ENCODE peak calls at places on chromosomes 7 and 10, in five cellular contexts. One of them, this sample, is unnamed.

GRCh38 chr10:100346765-100347567 is at the start of gene SCD:
- DNase-seq in heart right ventricle: peak; percentile 69
- DNase-seq in CD8-positive, alpha-beta T cell: peak; percentile 46
- DNase-seq in lower lobe of right lung: peak; percentile 93
- DNase-seq in H1: peak; percentile 86
- DNase-seq in this sample: peak; percentile 91

GRCh38 chr10:60798031-60798430 is 19.8 kb downstream of the CDK1 start:
- DNase-seq in heart right ventricle: no peak
- DNase-seq in CD8-positive, alpha-beta T cell: no peak
- DNase-seq in lower lobe of right lung: no peak
- DNase-seq in H1: no peak
- DNase-seq in this sample: no peak

GRCh38 chr7:152989889-152990380 is 230.4 kb downstream of the ACTR3B start:
- DNase-seq in CD8-positive, alpha-beta T cell: no peak
- DNase-seq in heart right ventricle: no peak
- DNase-seq in H1: no peak
- DNase-seq in lower lobe of right lung: no peak
- DNase-seq in this sample: no peak

GRCh38 chr7:132398253-132398913 is 177.9 kb downstream of the PLXNA4 start:
- DNase-seq in H1: no peak
- DNase-seq in CD8-positive, alpha-beta T cell: no peak
- DNase-seq in heart right ventricle: no peak
- DNase-seq in lower lobe of right lung: no peak
- DNase-seq in this sample: no peak

GRCh38 chr10:16644146-16644545 is 122.5 kb upstream of the C1QL3 start:
- DNase-seq in heart right ventricle: no peak
- DNase-seq in H1: no peak
- DNase-seq in CD8-positive, alpha-beta T cell: no peak
- DNase-seq in lower lobe of right lung: no peak
- DNase-seq in this sample: peak; percentile 20

GRCh38 chr10:73591935-73592699 is 975 bp upstream of the USP54 start:
- DNase-seq in lower lobe of right lung: peak; percentile 63
- DNase-seq in heart right ventricle: no peak
- DNase-seq in H1: no peak
- DNase-seq in CD8-positive, alpha-beta T cell: no peak
- DNase-seq in this sample: no peak

GRCh38 chr7:123661765-123662164 is 6.1 kb downstream of the LMOD2 start:
- DNase-seq in CD8-positive, alpha-beta T cell: no peak
- DNase-seq in H1: no peak
- DNase-seq in heart right ventricle: no peak
- DNase-seq in lower lobe of right lung: no peak
- DNase-seq in this sample: no peak

GRCh38 chr7:35680403-35681013 is 14.4 kb downstream of the HERPUD2 start:
- DNase-seq in H1: no peak
- DNase-seq in lower lobe of right lung: no peak
- DNase-seq in CD8-positive, alpha-beta T cell: no peak
- DNase-seq in heart right ventricle: no peak
- DNase-seq in this sample: no peak

GRCh38 chr10:58512470-58513188 is at the start of gene BICC1:
- DNase-seq in lower lobe of right lung: no peak
- DNase-seq in H1: no peak
- DNase-seq in CD8-positive, alpha-beta T cell: no peak
- DNase-seq in heart right ventricle: peak; percentile 61
- DNase-seq in this sample: no peak

GRCh38 chr10:58513189-58514101 is 773 bp downstream of the BICC1 start:
- DNase-seq in H1: peak; percentile 68
- DNase-seq in CD8-positive, alpha-beta T cell: no peak
- DNase-seq in heart right ventricle: peak; percentile 50
- DNase-seq in lower lobe of right lung: peak; percentile 47
- DNase-seq in this sample: peak; percentile 73

GRCh38 chr10:58514102-58514472 is 1.4 kb downstream of the BICC1 start:
- DNase-seq in heart right ventricle: no peak
- DNase-seq in lower lobe of right lung: no peak
- DNase-seq in CD8-positive, alpha-beta T cell: no peak
- DNase-seq in H1: no peak
- DNase-seq in this sample: no peak

GRCh38 chr10:58515296-58515956 is 2.8 kb downstream of the BICC1 start:
- DNase-seq in CD8-positive, alpha-beta T cell: no peak
- DNase-seq in lower lobe of right lung: no peak
- DNase-seq in H1: no peak
- DNase-seq in heart right ventricle: no peak
- DNase-seq in this sample: no peak

DNA sequence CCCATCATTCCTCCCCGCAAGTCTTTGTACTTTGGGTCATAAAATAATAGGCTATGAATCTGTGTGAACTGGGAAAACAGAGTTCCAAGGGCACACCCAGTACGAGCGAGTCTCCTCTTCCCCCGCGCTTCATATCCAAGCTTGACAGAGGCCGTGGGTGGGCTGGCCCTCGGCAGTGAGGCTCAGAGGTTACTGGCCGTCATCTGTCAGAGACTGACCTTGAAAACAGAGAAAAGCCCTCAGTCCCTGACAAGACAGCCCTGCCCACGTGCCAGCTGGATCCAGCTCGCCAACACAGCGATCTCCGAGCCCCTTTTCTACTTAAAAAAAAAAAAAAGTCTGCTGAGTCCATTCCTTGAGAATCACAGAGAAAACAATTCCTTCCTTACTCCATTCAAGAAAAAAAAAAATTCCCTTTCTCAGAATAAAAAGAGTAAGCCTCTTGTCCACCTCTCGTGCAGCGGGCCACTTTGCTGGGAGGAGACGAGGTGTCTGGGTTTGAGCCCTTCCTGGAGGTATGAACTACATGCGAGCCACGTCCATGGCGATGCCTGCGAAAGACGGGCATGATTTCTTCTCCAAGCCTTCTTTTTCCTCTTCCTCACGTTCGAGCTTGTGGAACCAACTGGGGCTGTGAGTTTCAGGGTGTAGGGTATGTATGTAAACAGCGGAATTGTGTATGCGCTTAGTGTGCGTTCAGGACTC is 755 bp upstream of the BICC1 start:
- DNase-seq in lower lobe of right lung: no peak
- DNase-seq in CD8-positive, alpha-beta T cell: no peak
- DNase-seq in H1: peak; percentile 49
- DNase-seq in heart right ventricle: peak; percentile 18
- DNase-seq in this sample: no peak
- H3K4me3 ChIP-seq in lower lobe of right lung: peak overlapping the region; percentile 46
- H3K4me3 ChIP-seq in CD8-positive, alpha-beta T cell: no peak overlapping the region
- H3K4me3 ChIP-seq in H1: peak overlapping the region; percentile 51
- H3K4me3 ChIP-seq in heart right ventricle: peak overlapping the region; percentile 63
- H3K4me3 ChIP-seq in this sample: peak overlapping the region; percentile 86

GRCh38 chr7:1758859-1759521 is 88.9 kb downstream of the ELFN1 start:
- DNase-seq in CD8-positive, alpha-beta T cell: no peak
- DNase-seq in lower lobe of right lung: peak; percentile 35
- DNase-seq in heart right ventricle: peak; percentile 72
- DNase-seq in H1: peak; percentile 50
- DNase-seq in this sample: no peak

GRCh38 chr7:1755783-1756626 is 85.9 kb downstream of the ELFN1 start:
- DNase-seq in lower lobe of right lung: no peak
- DNase-seq in heart right ventricle: no peak
- DNase-seq in H1: peak; percentile 51
- DNase-seq in CD8-positive, alpha-beta T cell: no peak
- DNase-seq in this sample: no peak

GRCh38 chr7:1761097-1761496 is 91.0 kb downstream of the ELFN1 start:
- DNase-seq in H1: no peak
- DNase-seq in lower lobe of right lung: no peak
- DNase-seq in CD8-positive, alpha-beta T cell: no peak
- DNase-seq in heart right ventricle: no peak
- DNase-seq in this sample: no peak

GRCh38 chr7:1757601-1758000 is 87.5 kb downstream of the ELFN1 start:
- DNase-seq in heart right ventricle: no peak
- DNase-seq in H1: no peak
- DNase-seq in CD8-positive, alpha-beta T cell: no peak
- DNase-seq in lower lobe of right lung: no peak
- DNase-seq in this sample: no peak

DNA sequence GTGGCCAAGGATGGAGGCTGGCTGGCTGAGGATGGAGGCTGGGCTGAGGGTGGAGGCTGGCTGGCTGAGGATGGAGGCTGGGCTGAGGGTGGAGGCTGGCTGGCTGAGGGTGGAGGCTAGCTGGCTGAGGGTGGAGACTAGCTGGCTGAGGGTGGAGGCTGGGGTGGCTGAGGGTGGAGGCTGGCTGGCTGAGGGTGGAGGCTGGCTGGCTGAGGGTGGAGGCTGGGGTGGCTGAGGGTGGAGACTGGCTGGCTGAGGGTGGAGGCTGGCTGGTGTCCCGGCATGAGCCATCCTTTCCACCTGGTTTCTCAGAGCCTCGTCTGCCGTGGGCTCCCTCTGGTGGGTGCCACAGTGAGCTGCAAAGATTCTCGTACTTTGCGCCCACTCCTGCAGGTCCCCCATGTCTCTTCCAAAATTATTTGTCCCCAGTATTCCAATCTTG is 88.4 kb downstream of the ELFN1 start:
- DNase-seq in H1: no peak
- DNase-seq in lower lobe of right lung: peak; percentile 46
- DNase-seq in CD8-positive, alpha-beta T cell: no peak
- DNase-seq in heart right ventricle: peak; percentile 56
- DNase-seq in this sample: peak; percentile 6
- TF ChIP-seq CTCF in H1: peak; percentile 63
- TF ChIP-seq CTCF in lower lobe of right lung: no peak
- TF ChIP-seq CTCF in CD8-positive, alpha-beta T cell: no peak
- TF ChIP-seq CTCF in heart right ventricle: peak; percentile 38
- TF ChIP-seq CTCF in this sample: peak; percentile 29

DNA sequence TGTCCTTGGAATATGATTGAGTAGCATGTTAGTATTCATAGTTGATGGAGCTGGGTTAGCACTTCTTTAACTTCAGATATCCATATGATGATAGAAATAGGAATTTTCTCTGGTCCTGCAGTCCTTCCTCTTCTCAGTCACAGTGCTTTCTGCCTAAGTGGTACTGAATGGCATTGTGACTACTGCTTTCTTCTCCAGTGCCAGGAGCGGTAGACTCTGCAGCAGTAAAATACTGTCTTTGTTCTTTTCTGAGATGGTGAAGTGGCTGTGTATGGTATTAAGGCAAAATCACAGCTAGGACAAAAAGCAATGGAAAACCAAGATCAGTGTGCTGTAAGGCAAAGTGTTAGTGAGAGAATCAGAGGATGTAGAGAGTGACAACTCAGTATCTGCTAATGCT is 46.6 kb downstream of the C1GALT1 start:
- DNase-seq in H1: no peak
- DNase-seq in lower lobe of right lung: no peak
- DNase-seq in CD8-positive, alpha-beta T cell: no peak
- DNase-seq in heart right ventricle: no peak
- DNase-seq in this sample: no peak
- H3K4me3 ChIP-seq in H1: no peak overlapping the region
- H3K4me3 ChIP-seq in lower lobe of right lung: no peak overlapping the region
- H3K4me3 ChIP-seq in CD8-positive, alpha-beta T cell: no peak overlapping the region
- H3K4me3 ChIP-seq in heart right ventricle: no peak overlapping the region
- H3K4me3 ChIP-seq in this sample: no peak overlapping the region

DNA sequence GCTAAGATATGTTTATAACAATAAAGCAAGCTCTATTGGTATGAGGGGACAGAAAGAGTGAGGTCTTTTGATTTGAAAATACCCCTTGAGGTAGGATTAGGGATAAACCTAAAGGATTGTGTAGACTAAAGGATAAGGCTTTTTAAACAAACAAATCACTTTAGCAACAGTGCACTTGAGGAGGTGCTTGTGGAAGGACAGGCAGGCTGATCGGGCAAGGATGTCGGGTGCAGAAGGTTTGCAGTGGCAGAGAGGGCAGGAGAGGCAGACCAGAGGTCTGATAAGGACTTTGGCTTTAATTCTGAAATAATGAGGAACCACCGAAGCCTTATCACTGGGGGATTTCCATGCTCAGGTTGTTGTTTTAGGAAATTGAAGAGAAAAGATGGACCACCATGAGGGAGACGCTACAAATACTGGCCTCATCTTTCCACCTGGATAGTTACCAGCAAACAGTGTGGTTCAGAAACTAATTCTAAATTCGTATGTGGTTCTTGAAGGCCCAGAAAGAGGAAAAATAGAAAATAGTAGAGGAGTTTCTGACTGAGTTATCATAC is 119.5 kb upstream of the KLF6 start:
- DNase-seq in heart right ventricle: no peak
- DNase-seq in lower lobe of right lung: no peak
- DNase-seq in H1: no peak
- DNase-seq in CD8-positive, alpha-beta T cell: no peak
- DNase-seq in this sample: no peak
- TF ChIP-seq CTCF in heart right ventricle: no peak
- TF ChIP-seq CTCF in lower lobe of right lung: no peak
- TF ChIP-seq CTCF in H1: no peak
- TF ChIP-seq CTCF in CD8-positive, alpha-beta T cell: no peak
- TF ChIP-seq CTCF in this sample: no peak

GRCh38 chr7:23486002-23486773 is 15.9 kb upstream of the IGF2BP3 start:
- DNase-seq in heart right ventricle: no peak
- DNase-seq in CD8-positive, alpha-beta T cell: no peak
- DNase-seq in lower lobe of right lung: no peak
- DNase-seq in H1: peak; percentile 47
- DNase-seq in this sample: no peak

GRCh38 chr7:23490357-23491131 is 20.3 kb upstream of the IGF2BP3 start:
- DNase-seq in H1: peak; percentile 48
- DNase-seq in CD8-positive, alpha-beta T cell: peak; percentile 39
- DNase-seq in heart right ventricle: peak; percentile 54
- DNase-seq in lower lobe of right lung: peak; percentile 56
- DNase-seq in this sample: no peak

GRCh38 chr7:23487670-23488069 is 17.4 kb upstream of the IGF2BP3 start:
- DNase-seq in lower lobe of right lung: no peak
- DNase-seq in CD8-positive, alpha-beta T cell: no peak
- DNase-seq in H1: no peak
- DNase-seq in heart right ventricle: no peak
- DNase-seq in this sample: no peak

GRCh38 chr7:23494009-23494408 is 23.7 kb upstream of the IGF2BP3 start:
- DNase-seq in heart right ventricle: no peak
- DNase-seq in H1: no peak
- DNase-seq in CD8-positive, alpha-beta T cell: no peak
- DNase-seq in lower lobe of right lung: no peak
- DNase-seq in this sample: no peak

GRCh38 chr7:23491502-23491901 is 21.2 kb upstream of the IGF2BP3 start:
- DNase-seq in heart right ventricle: no peak
- DNase-seq in lower lobe of right lung: no peak
- DNase-seq in CD8-positive, alpha-beta T cell: no peak
- DNase-seq in H1: no peak
- DNase-seq in this sample: no peak
- H3K4me3 ChIP-seq in heart right ventricle: no peak overlapping the region
- H3K4me3 ChIP-seq in lower lobe of right lung: no peak overlapping the region
- H3K4me3 ChIP-seq in CD8-positive, alpha-beta T cell: no peak overlapping the region
- H3K4me3 ChIP-seq in H1: peak overlapping the region; percentile 48
- H3K4me3 ChIP-seq in this sample: no peak overlapping the region

DNA sequence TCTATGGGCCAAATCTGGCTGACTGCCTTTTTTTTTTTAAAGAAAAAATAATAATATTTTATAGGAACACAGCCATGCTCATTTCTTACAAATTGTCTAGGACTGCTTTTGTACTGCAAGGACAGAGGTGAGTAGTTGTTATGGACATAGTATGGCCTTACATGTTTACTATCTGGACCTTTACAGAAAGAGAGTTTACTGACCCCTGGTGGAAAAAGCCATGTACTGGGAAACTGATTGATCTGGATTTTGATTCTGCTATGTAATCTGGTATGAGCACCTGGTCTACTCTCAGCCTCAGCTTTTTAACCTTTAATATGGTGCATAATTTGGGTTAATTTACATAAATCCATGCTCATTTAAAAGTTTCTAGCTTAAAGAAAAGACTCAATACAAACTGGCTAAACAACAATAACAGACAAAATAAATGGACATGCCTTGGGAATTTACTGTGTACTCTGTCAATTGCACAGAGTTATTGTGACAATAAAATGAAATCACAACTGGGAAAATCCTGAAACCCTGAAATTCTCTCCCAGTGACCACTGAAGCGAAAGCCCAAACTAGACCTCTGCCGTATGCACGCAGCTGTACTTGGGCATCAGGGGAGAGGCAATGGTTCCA is 260.7 kb downstream of the BMPER start:
- DNase-seq in H1: no peak
- DNase-seq in CD8-positive, alpha-beta T cell: no peak
- DNase-seq in lower lobe of right lung: no peak
- DNase-seq in heart right ventricle: no peak
- DNase-seq in this sample: no peak
- TF ChIP-seq CTCF in H1: peak; percentile 55
- TF ChIP-seq CTCF in CD8-positive, alpha-beta T cell: no peak
- TF ChIP-seq CTCF in lower lobe of right lung: peak; percentile 53
- TF ChIP-seq CTCF in heart right ventricle: peak; percentile 51
- TF ChIP-seq CTCF in this sample: peak; percentile 64